ENCODE peak calls at places on chromosomes 1 and 21, in ten cellular contexts. O is 8988T, N is HTR-8/SVneo, X is GM20000, A is M059J, E is lower leg skin, H is posterior vena cava, Q is NCI-H2081, P is nucleus accumbens, I is NCI-H69. T is an unnamed sample.

GRCh38 chr21:37578471-37579126 is 212.0 kb downstream of the DYRK1A start:
- DNase-seq in O (no peak), P (no peak), X (no peak), E (no peak), Q (no peak), H (no peak), I (no peak), A (no peak), N (no peak), T (no peak)

GRCh38 chr1:116258668-116259419 is 114.2 kb upstream of the ATP1A1 start:
- DNase-seq in P (no peak), E (no peak), X (no peak), O (no peak), A (no peak), I (no peak), Q (no peak), N (no peak), H (no peak), T (no peak)

GRCh38 chr21:38909109-38909508 is 103.4 kb downstream of the ETS2 start:
- DNase-seq in I (no peak), A (peak; percentile 43), P (no peak), Q (no peak), E (no peak), H (no peak), O (no peak), X (no peak), N (no peak), T (no peak)

GRCh38 chr1:246592695-246593094 is 26.4 kb downstream of the CNST start:
- DNase-seq in N (peak; percentile 29), P (no peak), Q (no peak), X (no peak), A (peak; percentile 60), E (no peak), I (no peak), H (no peak), O (no peak), T (no peak)

GRCh38 chr1:88401283-88401682 is 282.8 kb upstream of the PKN2 start:
- DNase-seq in A (no peak), N (no peak), E (no peak), X (peak; percentile 48), I (no peak), Q (no peak), P (no peak), O (no peak), H (no peak), T (no peak)

GRCh38 chr1:161117681-161118581 is at the start of the genes NIT1 and PFDN2:
- DNase-seq in E (peak; percentile 96), I (peak; percentile 93), X (peak; percentile 91), Q (peak; percentile 90), H (peak; percentile 97), N (peak; percentile 81), P (peak; percentile 77), A (peak; percentile 81), O (peak; percentile 63), T (peak; percentile 56)

GRCh38 chr1:198619375-198620140 is 19.3 kb upstream of the PTPRC start:
- DNase-seq in I (no peak), P (no peak), O (no peak), A (no peak), X (no peak), E (no peak), N (no peak), Q (no peak), H (no peak), T (no peak)

GRCh38 chr1:162168935-162169545 is 99.5 kb downstream of the NOS1AP start:
- DNase-seq in P (no peak), H (no peak), A (no peak), N (no peak), Q (no peak), X (no peak), O (no peak), I (peak; percentile 79), E (no peak), T (no peak)

GRCh38 chr21:41346758-41347157 is 15.1 kb upstream of the MX2 start:
- DNase-seq in A (no peak), E (peak; percentile 73), O (no peak), P (no peak), N (no peak), Q (no peak), H (no peak), X (no peak), I (no peak), T (no peak)

GRCh38 chr1:48817505-48818114 is 40.9 kb upstream of the BEND5 start:
- DNase-seq in I (peak; percentile 69), N (no peak), A (peak; percentile 36), Q (peak; percentile 75), E (no peak), O (no peak), X (peak; percentile 51), P (peak; percentile 4), H (peak; percentile 86), T (peak; percentile 27)

GRCh38 chr1:237789619-237790018 is 101.1 kb downstream of the ZP4 start:
- DNase-seq in X (no peak), H (no peak), E (no peak), A (no peak), N (no peak), I (no peak), P (no peak), O (no peak), Q (no peak), T (no peak)

GRCh38 chr1:203607169-203607873 is 19.3 kb upstream of the ATP2B4 start:
- DNase-seq in P (no peak), Q (no peak), E (no peak), N (peak; percentile 92), A (peak; percentile 97), I (no peak), X (peak; percentile 32), H (peak; percentile 86), O (no peak), T (no peak)

GRCh38 chr1:177571485-177572076 is 398.3 kb downstream of the SEC16B start:
- DNase-seq in N (no peak), E (no peak), P (no peak), I (peak; percentile 22), H (no peak), Q (peak; percentile 38), X (no peak), O (no peak), A (no peak), T (no peak)

GRCh38 chr21:34846601-34847112 is 177.9 kb downstream of the CLIC6 start:
- DNase-seq in X (no peak), E (peak; percentile 80), Q (no peak), I (no peak), A (peak; percentile 95), P (no peak), O (no peak), H (no peak), N (peak; percentile 53), T (no peak)

GRCh38 chr1:8350914-8351684 is 33.2 kb downstream of the SLC45A1 start:
- DNase-seq in A (no peak), O (no peak), N (no peak), X (no peak), E (no peak), P (no peak), Q (no peak), H (no peak), I (no peak), T (no peak)

GRCh38 chr1:156151093-156151688 is 2.2 kb upstream of the SEMA4A start:
- DNase-seq in H (no peak), I (no peak), P (no peak), X (no peak), E (no peak), Q (no peak), N (no peak), A (peak; percentile 87), O (no peak), T (no peak)

GRCh38 chr1:230855886-230856285 is 12.4 kb downstream of the C1orf198 start:
- DNase-seq in N (no peak), A (no peak), O (no peak), I (no peak), E (no peak), H (no peak), Q (no peak), X (no peak), P (no peak), T (no peak)

GRCh38 chr1:29240400-29240837 is 4.1 kb downstream of the PTPRU start:
- DNase-seq in E (no peak), N (no peak), A (no peak), H (peak; percentile 40), O (no peak), P (no peak), I (peak; percentile 90), X (no peak), Q (no peak), T (no peak)

GRCh38 chr1:193283026-193283425 is 96.6 kb upstream of the B3GALT2 start:
- DNase-seq in X (no peak), N (no peak), E (no peak), O (no peak), I (peak; percentile 20), P (no peak), Q (no peak), H (no peak), A (peak; percentile 70), T (no peak)

GRCh38 chr21:44425895-44426662 is 29.2 kb upstream of the LRRC3 start:
- DNase-seq in I (no peak), A (no peak), P (no peak), N (no peak), O (no peak), H (peak; percentile 72), X (no peak), Q (no peak), E (peak; percentile 74), T (no peak)

GRCh38 chr1:29924017-29924431 is 687.7 kb downstream of the PTPRU start:
- DNase-seq in X (no peak), N (no peak), P (no peak), A (no peak), H (no peak), E (no peak), O (no peak), I (peak; percentile 92), Q (peak; percentile 91), T (no peak)

GRCh38 chr21:46637952-46638746 is 2.7 kb downstream of the PRMT2 start:
- DNase-seq in E (no peak), A (peak; percentile 41), P (no peak), O (no peak), Q (no peak), X (no peak), H (no peak), I (no peak), N (no peak), T (no peak)

GRCh38 chr1:90348934-90349333 is 354.0 kb downstream of the ZNF326 start:
- DNase-seq in E (no peak), H (no peak), N (no peak), P (no peak), X (no peak), Q (no peak), I (no peak), A (no peak), O (no peak), T (no peak)

GRCh38 chr1:6257541-6258069 is 3.3 kb downstream of the GPR153 start:
- DNase-seq in X (no peak), O (no peak), I (no peak), A (peak; percentile 73), H (no peak), N (no peak), Q (no peak), P (no peak), E (no peak), T (no peak)

GRCh38 chr1:155013632-155014031 is 11.0 kb downstream of the ZBTB7B start:
- DNase-seq in E (no peak), A (no peak), Q (no peak), O (no peak), X (no peak), N (no peak), I (no peak), H (no peak), P (no peak), T (no peak)

GRCh38 chr1:225230483-225230882 is 197.4 kb downstream of the LBR start:
- DNase-seq in H (no peak), O (no peak), X (no peak), P (no peak), N (no peak), E (no peak), Q (no peak), A (no peak), I (no peak), T (no peak)

GRCh38 chr21:46060596-46061061 is 37.3 kb upstream of the COL6A2 start:
- DNase-seq in A (peak; percentile 99), N (peak; percentile 72), X (no peak), E (peak; percentile 95), H (peak; percentile 92), O (no peak), P (no peak), I (no peak), Q (no peak), T (peak; percentile 84)

GRCh38 chr1:201320168-201320842 is 37.0 kb downstream of the PKP1 start:
- DNase-seq in A (no peak), H (peak; percentile 68), I (no peak), E (no peak), N (no peak), O (no peak), Q (no peak), P (no peak), X (no peak), T (no peak)